ENCODE peak calls at places on chromosomes 2 and 18, in ten cellular contexts. B is small intestine, Z is tibial nerve, N is ELF-1, J is HT1080, I is AG08395, H is head of caudate nucleus, G is brain pericyte, E is glutamatergic neuron, C is memory B cell. Y is an unnamed sample.

GRCh38 chr18:78998350-78999055 is 18.9 kb downstream of the SALL3 start:
- DNase-seq in H (no peak), N (no peak), Z (no peak), B (no peak), G (no peak), C (no peak), J (no peak), E (no peak), I (no peak), Y (no peak)

GRCh38 chr2:25743132-25743830 is 69.9 kb upstream of the DTNB start:
- DNase-seq in N (no peak), J (no peak), I (no peak), G (no peak), B (no peak), Z (no peak), E (no peak), C (peak), H (no peak), Y (no peak)

GRCh38 chr2:239679755-239680154 is 278.9 kb upstream of the HDAC4 start:
- DNase-seq in J (no peak), E (no peak), I (no peak), G (no peak), B (no peak), Z (no peak), C (no peak), N (no peak), H (no peak), Y (no peak)

GRCh38 chr2:11925295-11925694 is 178.9 kb downstream of the LPIN1 start:
- DNase-seq in H (no peak), Z (no peak), B (no peak), G (no peak), N (no peak), J (no peak), I (no peak), C (no peak), E (no peak), Y (no peak)

GRCh38 chr2:168343586-168343985 is 96.2 kb upstream of the STK39 start:
- DNase-seq in B (no peak), N (no peak), C (no peak), E (no peak), J (peak), G (no peak), I (peak), Z (no peak), H (no peak), Y (no peak)

GRCh38 chr2:64214281-64215115 is 70.3 kb upstream of the PELI1 start:
- DNase-seq in Z (no peak), N (no peak), J (peak), I (no peak), E (no peak), G (no peak), B (peak), H (no peak), C (no peak), Y (peak)

GRCh38 chr2:41966431-41966893 is 81.4 kb upstream of the PKDCC start:
- DNase-seq in I (peak), Z (peak), H (peak), J (peak), C (no peak), N (no peak), G (peak), B (no peak), E (no peak), Y (no peak)

GRCh38 chr2:143840601-143841000 is 679.3 kb downstream of the ZEB2 start:
- DNase-seq in E (no peak), J (no peak), Z (no peak), B (no peak), G (no peak), I (no peak), H (no peak), N (no peak), C (no peak), Y (no peak)

GRCh38 chr2:202317080-202317859 is 51.7 kb downstream of the NOP58 start:
- DNase-seq in N (peak), B (peak), J (peak), H (no peak), I (peak), E (no peak), Z (peak), C (no peak), G (peak), Y (no peak)

GRCh38 chr2:128732976-128733431 is 414.3 kb upstream of the HS6ST1 start:
- DNase-seq in G (peak), H (no peak), Z (no peak), E (no peak), C (no peak), N (no peak), J (no peak), B (no peak), I (peak), Y (no peak)

GRCh38 chr2:177165103-177165583 is 47.5 kb upstream of the HNRNPA3 start:
- DNase-seq in H (peak), C (no peak), N (peak), E (no peak), G (no peak), J (peak), Z (no peak), B (peak), I (peak), Y (no peak)

GRCh38 chr2:70124983-70125480 is 37.8 kb downstream of the PCBP1 start:
- DNase-seq in I (peak), G (no peak), N (peak), J (no peak), E (peak), C (peak), H (peak), B (peak), Z (peak), Y (peak)

GRCh38 chr2:174826051-174826450 is 61.8 kb upstream of the CHRNA1 start:
- DNase-seq in G (no peak), Z (no peak), N (no peak), I (no peak), B (no peak), C (no peak), J (no peak), E (no peak), H (no peak), Y (no peak)

GRCh38 chr2:219041252-219041651 is at the start of gene CFAP65:
- DNase-seq in C (no peak), I (peak), E (peak), J (peak), G (no peak), H (peak), Z (no peak), B (peak), N (peak), Y (no peak)

GRCh38 chr18:27843783-27844415 is 333.0 kb downstream of the CDH2 start:
- DNase-seq in J (peak), E (no peak), B (no peak), N (no peak), C (no peak), H (no peak), G (no peak), Z (no peak), I (no peak), Y (no peak)

GRCh38 chr2:206389164-206389563 is 54.2 kb upstream of the ADAM23 start:
- DNase-seq in E (no peak), I (no peak), G (no peak), N (no peak), J (no peak), B (no peak), C (no peak), Z (no peak), H (no peak), Y (no peak)

GRCh38 chr2:240277073-240277806 is 136.8 kb upstream of the OTOS start:
- DNase-seq in H (no peak), N (no peak), C (no peak), I (no peak), G (no peak), Z (peak), J (peak), E (no peak), B (no peak), Y (no peak)

GRCh38 chr2:15941483-15941853 is 1.1 kb downstream of the MYCN start:
- DNase-seq in C (no peak), B (peak), G (no peak), E (peak), H (peak), N (peak), J (no peak), I (no peak), Z (no peak), Y (no peak)